ENCODE peak calls at places on chromosomes 5 and 9, in four cellular contexts. M is HepG2, W is K562, T is H1. I is an unnamed sample.

GRCh38 chr5:149060325-149060724 is 2.5 kb downstream of the SH3TC2 start:
- DNase-seq in W (peak), T (no peak), M (peak), I (no peak)

GRCh38 chr5:148788636-148789035 is 37.8 kb upstream of the ADRB2 start:
- DNase-seq in W (no peak), T (no peak), M (no peak), I (no peak)

GRCh38 chr5:25858019-25858418 is 1180.4 kb downstream of the CDH9 start:
- DNase-seq in M (no peak), W (no peak), T (peak), I (no peak)

GRCh38 chr5:78726556-78726955 is 78.0 kb upstream of the LHFPL2 start:
- DNase-seq in M (no peak), W (no peak), T (no peak), I (no peak)

GRCh38 chr5:124574521-124575436 is 171.7 kb downstream of the ZNF608 start:
- DNase-seq in W (no peak), M (no peak), T (no peak), I (no peak)

GRCh38 chr5:171143926-171144325 is 165.1 kb upstream of the TLX3 start:
- DNase-seq in T (no peak), M (no peak), W (no peak), I (no peak)

GRCh38 chr5:69083412-69083811 is 10.4 kb upstream of the SLC30A5 start:
- DNase-seq in M (peak), W (peak), T (peak), I (peak)

GRCh38 chr5:180330810-180331646 is 22.1 kb downstream of the GFPT2 start:
- DNase-seq in M (peak), W (no peak), T (no peak), I (peak)

GRCh38 chr5:151054713-151055112 is 26.1 kb downstream of the TNIP1 start:
- DNase-seq in W (no peak), T (no peak), M (no peak), I (no peak)

GRCh38 chr5:137078171-137078665 is 420.9 kb downstream of the SPOCK1 start:
- DNase-seq in T (no peak), W (no peak), M (no peak), I (peak)

GRCh38 chr9:34590376-34591090 is 1.0 kb upstream of the CNTFR start:
- DNase-seq in W (no peak), T (no peak), M (no peak), I (no peak)

GRCh38 chr5:178240772-178241171 is 8.2 kb upstream of the PHYKPL start:
- DNase-seq in M (no peak), T (no peak), W (no peak), I (no peak)

GRCh38 chr5:180235077-180235476 is 26.1 kb upstream of the RASGEF1C start:
- DNase-seq in M (no peak), W (no peak), T (no peak), I (no peak)

GRCh38 chr5:91042856-91043255 is 340.3 kb downstream of the ARRDC3 start:
- DNase-seq in M (peak), W (no peak), T (no peak), I (no peak)

GRCh38 chr5:178547052-178547666 is 43.0 kb downstream of the COL23A1 start:
- DNase-seq in T (no peak), M (no peak), W (no peak), I (no peak)

GRCh38 chr5:945691-946541 is 53.2 kb downstream of the TRIP13 start:
- DNase-seq in T (no peak), M (no peak), W (no peak), I (no peak)

GRCh38 chr9:85045271-85045670 is 375.7 kb downstream of the NTRK2 start:
- DNase-seq in W (no peak), T (no peak), M (no peak), I (no peak)

GRCh38 chr5:9183306-9183705 is 362.6 kb downstream of the SEMA5A start:
- DNase-seq in W (no peak), T (no peak), M (no peak), I (no peak)

GRCh38 chr5:56175465-56175864 is 57.7 kb downstream of the ANKRD55 start:
- DNase-seq in T (peak), W (peak), M (no peak), I (peak)

GRCh38 chr5:68041293-68041692 is 174.3 kb upstream of the PIK3R1 start:
- DNase-seq in T (no peak), M (no peak), W (no peak), I (no peak)

GRCh38 chr9:133116346-133117231 is 4.5 kb downstream of the RALGDS start:
- DNase-seq in W (no peak), T (no peak), M (no peak), I (no peak)

GRCh38 chr9:130537346-130538050 is 41.9 kb upstream of the FUBP3 start:
- DNase-seq in T (no peak), M (no peak), W (peak), I (no peak)
- TF ChIP-seq MAX in T (peak), M (no peak), W (peak), I (no peak)

GRCh38 chr5:134445841-134446818 is 34.4 kb upstream of the CDKN2AIPNL start:
- DNase-seq in T (no peak), M (no peak), W (peak), I (no peak)

GRCh38 chr5:134447815-134448520 is 36.3 kb upstream of the CDKN2AIPNL start:
- DNase-seq in W (no peak), T (no peak), M (no peak), I (no peak)

GRCh38 chr5:134449167-134449566 is 37.5 kb upstream of the CDKN2AIPNL start:
- DNase-seq in T (no peak), M (no peak), W (no peak), I (no peak)

GRCh38 chr5:134444941-134445471 is 33.3 kb upstream of the CDKN2AIPNL start:
- DNase-seq in W (peak), M (no peak), T (no peak), I (no peak)

DNA sequence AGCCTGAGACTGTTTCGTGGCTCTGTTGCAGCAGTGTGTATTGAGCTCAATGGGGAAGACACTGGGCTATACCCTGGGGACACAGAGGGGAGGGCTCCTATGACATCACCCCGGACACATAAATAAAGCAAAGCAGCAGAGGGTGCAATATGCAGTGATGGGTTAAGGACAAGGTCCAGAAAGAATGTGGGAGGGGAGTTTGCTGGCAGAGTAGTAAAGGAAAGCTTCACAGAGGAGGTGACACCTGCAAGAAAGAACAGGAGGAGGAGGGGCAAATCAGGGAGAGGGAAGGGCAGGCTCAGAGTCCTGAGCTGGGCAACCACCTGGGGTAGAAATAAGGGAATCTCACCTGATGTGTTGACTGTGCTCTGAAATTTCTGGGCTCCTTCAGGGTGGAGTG is 35.3 kb upstream of the CDKN2AIPNL start:
- DNase-seq in M (no peak), W (peak), T (no peak), I (no peak)
- TF ChIP-seq FOSL1 in M (no peak), W (no peak), T (no peak), I (no peak)

DNA sequence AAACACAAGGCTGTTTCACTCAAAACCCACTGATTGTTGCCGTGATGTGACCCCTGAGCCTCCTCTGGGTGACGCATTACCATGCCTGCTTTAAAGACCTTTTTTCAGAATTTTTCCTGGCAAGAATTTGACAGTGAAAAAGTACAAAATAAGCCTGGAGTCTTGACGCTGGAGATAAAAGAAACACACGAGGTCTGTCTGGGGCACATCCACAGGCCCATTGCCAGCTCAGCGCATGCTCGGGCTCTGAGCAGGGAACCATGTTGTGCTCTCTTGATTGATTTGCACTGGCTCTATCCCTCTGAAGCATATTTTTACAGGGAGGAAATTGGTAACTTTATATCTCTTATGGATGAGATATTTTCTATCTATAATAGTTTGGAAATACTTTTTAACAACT is 184.1 kb downstream of the PJA2 start:
- DNase-seq in M (no peak), T (no peak), W (no peak), I (no peak)
- TF ChIP-seq MAX in M (no peak), T (no peak), W (no peak), I (no peak)

DNA sequence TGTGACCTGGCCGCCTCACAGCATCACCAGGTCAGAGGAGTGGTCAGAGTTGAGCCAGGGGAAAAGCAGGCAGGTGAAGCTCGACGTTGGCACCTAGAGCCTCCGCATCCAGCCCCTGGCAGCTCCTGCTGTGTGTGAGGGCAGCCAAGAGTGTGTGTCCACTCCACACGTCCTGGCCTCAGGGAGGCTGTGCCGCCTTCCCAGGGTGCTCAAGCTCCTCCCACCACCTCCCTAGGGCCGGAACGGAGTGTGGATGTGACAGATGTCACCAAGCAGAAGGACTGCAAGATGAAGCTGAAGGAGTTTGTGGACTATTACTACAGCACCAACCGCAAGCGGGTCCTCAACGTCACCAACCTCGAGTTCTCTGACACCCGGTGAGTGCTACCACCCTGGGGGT is 72.5 kb downstream of the PHF2 start:
- DNase-seq in T (no peak), M (no peak), W (no peak), I (no peak)
- TF ChIP-seq FOSL1 in T (no peak), M (no peak), W (no peak), I (no peak)

GRCh38 chr9:112647596-112647995 is 70.3 kb downstream of the INIP start:
- DNase-seq in M (no peak), W (no peak), T (no peak), I (no peak)
- TF ChIP-seq MAX in M (no peak), W (no peak), T (no peak), I (no peak)

GRCh38 chr9:125485471-125485870 is 221.5 kb downstream of the MAPKAP1 start:
- DNase-seq in W (no peak), M (no peak), T (no peak), I (no peak)

GRCh38 chr9:125486109-125486508 is 220.9 kb downstream of the MAPKAP1 start:
- DNase-seq in W (no peak), T (no peak), M (peak), I (no peak)

GRCh38 chr9:125483697-125484096 is 222.1 kb downstream of the GAPVD1 start:
- DNase-seq in M (no peak), W (no peak), T (no peak), I (no peak)

GRCh38 chr9:125484632-125485282 is 222.3 kb downstream of the MAPKAP1 start:
- DNase-seq in M (no peak), W (no peak), T (no peak), I (no peak)

GRCh38 chr9:125486576-125486975 is 220.4 kb downstream of the MAPKAP1 start:
- DNase-seq in W (no peak), M (no peak), T (no peak), I (no peak)
- TF ChIP-seq FOSL1 in W (no peak), M (no peak), T (no peak), I (no peak)

GRCh38 chr9:5945112-5945511 is 54.4 kb downstream of the MLANA start:
- DNase-seq in T (no peak), W (no peak), M (no peak), I (no peak)

GRCh38 chr9:5947912-5948311 is 57.2 kb downstream of the MLANA start:
- DNase-seq in W (peak), T (no peak), M (no peak), I (no peak)

GRCh38 chr9:5953743-5954707 is 61.4 kb downstream of the RANBP6 start:
- DNase-seq in M (no peak), W (no peak), T (no peak), I (no peak)

GRCh38 chr9:5951686-5952211 is 61.1 kb downstream of the MLANA start:
- DNase-seq in M (no peak), W (no peak), T (no peak), I (no peak)

GRCh38 chr9:5949103-5949699 is 58.5 kb downstream of the MLANA start:
- DNase-seq in W (no peak), M (no peak), T (no peak), I (no peak)
- TF ChIP-seq MAX in W (no peak), M (no peak), T (no peak), I (no peak)

GRCh38 chr9:134869554-134870310 is 10.9 kb upstream of the FCN2 start:
- DNase-seq in T (no peak), W (no peak), M (no peak), I (no peak)
- TF ChIP-seq FOSL1 in T (no peak), W (no peak), M (no peak), I (no peak)

DNA sequence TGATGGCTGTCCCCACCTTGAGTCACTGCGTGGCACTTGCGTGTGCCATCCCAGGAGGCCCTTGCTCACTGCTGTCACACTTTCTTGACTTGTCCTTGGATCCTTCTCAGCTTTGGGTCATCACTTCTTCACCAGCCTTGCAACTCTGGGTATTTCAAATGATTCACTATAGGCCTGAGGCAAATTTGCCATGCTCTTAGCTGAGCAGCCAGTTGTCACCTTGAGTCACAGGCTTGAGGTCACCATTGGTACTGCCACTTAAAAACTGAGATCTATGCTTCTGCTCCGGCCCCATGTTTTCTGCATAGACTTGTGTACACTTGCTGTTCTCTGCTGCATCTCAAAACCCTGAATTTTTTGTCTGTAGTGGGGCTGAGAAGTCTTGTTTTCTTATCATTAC is 84.7 kb downstream of the BASP1 start:
- DNase-seq in M (no peak), T (no peak), W (no peak), I (no peak)
- TF ChIP-seq MAX in M (no peak), T (no peak), W (no peak), I (no peak)

DNA sequence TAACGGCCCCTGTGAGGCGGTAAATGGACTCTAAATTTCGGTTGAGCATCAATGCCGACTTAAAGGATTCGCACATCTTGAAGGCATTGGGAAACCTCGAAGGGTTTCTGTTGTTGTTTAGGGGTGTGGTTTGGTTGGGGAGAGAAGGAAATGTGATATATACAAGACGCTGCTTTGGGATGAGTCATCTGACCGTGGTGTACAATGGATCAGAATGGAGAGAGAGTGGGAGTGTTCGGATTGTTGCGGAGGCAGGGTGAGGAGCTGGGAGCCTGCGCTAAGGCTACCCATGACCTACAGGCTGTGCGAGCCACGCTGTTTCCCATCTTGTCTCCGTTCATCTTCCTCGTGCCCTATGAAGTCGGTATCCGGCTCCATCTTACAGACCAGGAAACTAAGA is 60.3 kb upstream of the ERCC6L2 start:
- DNase-seq in T (no peak), M (no peak), W (peak), I (no peak)
- TF ChIP-seq FOSL1 in T (no peak), M (no peak), W (peak), I (no peak)